ENCODE peak calls at places on chromosome X, in six cellular contexts. L is Calu3, Z is K562, C is PC-9, N is transverse colon, U is HCT116. I is an unnamed sample.

GRCh38 chrX:66489339-66489738 is 149.5 kb downstream of the EDA2R start:
- DNase-seq in L (no peak), Z (peak), C (no peak), N (no peak), U (no peak), I (no peak)

GRCh38 chrX:45775462-45775861 is 574.8 kb upstream of the DIPK2B start:
- DNase-seq in L (no peak), Z (no peak), C (peak), N (no peak), U (no peak), I (peak)

GRCh38 chrX:154419688-154420401 is 8.5 kb downstream of the TAFAZZIN start:
- DNase-seq in L (no peak), Z (no peak), C (no peak), N (no peak), U (no peak), I (no peak)

GRCh38 chrX:104270916-104271512 is 16.3 kb upstream of the ESX1 start:
- DNase-seq in L (peak), Z (peak), C (peak), N (peak), U (peak), I (peak)

GRCh38 chrX:28910501-28910900 is 323.3 kb downstream of the IL1RAPL1 start:
- DNase-seq in L (no peak), Z (no peak), C (no peak), N (no peak), U (no peak), I (peak)

GRCh38 chrX:41010188-41010846 is 74.9 kb upstream of the USP9X start:
- DNase-seq in L (peak), Z (peak), C (peak), N (peak), U (no peak), I (peak)

GRCh38 chrX:95903490-95903889 is 781.2 kb upstream of the DIAPH2 start:
- DNase-seq in L (no peak), Z (peak), C (no peak), N (no peak), U (no peak), I (peak)

GRCh38 chrX:132539611-132540010 is 50.8 kb upstream of the MBNL3 start:
- DNase-seq in L (no peak), Z (no peak), C (no peak), N (no peak), U (no peak), I (no peak)

GRCh38 chrX:15206306-15206705 is 63.6 kb downstream of the ASB9 start:
- DNase-seq in L (peak), Z (peak), C (no peak), N (no peak), U (no peak), I (no peak)

GRCh38 chrX:121975666-121976065 is 928.3 kb downstream of the GLUD2 start:
- DNase-seq in L (no peak), Z (no peak), C (no peak), N (no peak), U (no peak), I (no peak)

GRCh38 chrX:72545990-72546389 is 26.7 kb downstream of the HDAC8 start:
- DNase-seq in L (peak), Z (no peak), C (no peak), N (peak), U (no peak), I (peak)

GRCh38 chrX:119482497-119483480 is 14.5 kb downstream of the SLC25A5 start:
- DNase-seq in L (peak), Z (peak), C (peak), N (peak), U (no peak), I (peak)

GRCh38 chrX:115560211-115560977 is 580 bp upstream of the PLS3 start:
- DNase-seq in L (peak), Z (no peak), C (peak), N (no peak), U (peak), I (peak)

GRCh38 chrX:40867352-40867751 is 132.0 kb upstream of the MED14 start:
- DNase-seq in L (peak), Z (no peak), C (peak), N (no peak), U (peak), I (peak)

GRCh38 chrX:131975851-131976250 is 47.3 kb upstream of the STK26 start:
- DNase-seq in L (no peak), Z (no peak), C (no peak), N (no peak), U (no peak), I (peak)

GRCh38 chrX:77977518-77977917 is 8.1 kb upstream of the PGAM4 start:
- DNase-seq in L (no peak), Z (no peak), C (no peak), N (no peak), U (no peak), I (no peak)

GRCh38 chrX:137430984-137431475 is 134.9 kb upstream of the ZIC3 start:
- DNase-seq in L (no peak), Z (no peak), C (no peak), N (no peak), U (no peak), I (no peak)
- TF ChIP-seq CTCF in L (no peak), Z (no peak), C (no peak), N (no peak), U (no peak), I (no peak)

DNA sequence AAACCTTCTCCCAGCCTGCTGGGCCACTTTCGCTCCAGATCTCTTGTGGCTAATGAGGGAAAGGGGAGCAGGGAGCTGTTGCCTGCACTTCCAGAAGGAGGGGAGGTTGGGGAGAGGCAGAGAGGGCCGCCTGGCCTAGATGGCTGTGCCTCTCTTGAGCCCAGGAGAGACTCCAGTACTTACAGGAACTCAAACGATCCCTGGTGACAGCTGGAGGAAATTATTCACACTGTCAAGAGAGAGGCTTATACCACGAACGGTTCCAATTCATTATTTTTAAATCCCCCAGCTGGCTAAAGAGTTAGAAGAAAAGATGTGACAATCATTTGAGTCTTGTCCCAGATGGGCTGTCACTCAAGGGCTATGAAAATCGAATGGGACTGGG is 96.1 kb downstream of the PHKA2 start:
- DNase-seq in L (no peak), Z (no peak), C (no peak), N (no peak), U (no peak), I (no peak)
- TF ChIP-seq CTCF in L (no peak), Z (no peak), C (no peak), N (no peak), U (no peak), I (no peak)

GRCh38 chrX:139967300-139967699 is 2.0 kb upstream of the CXorf66 start:
- DNase-seq in L (no peak), Z (peak), C (no peak), N (peak), U (no peak), I (peak)
- TF ChIP-seq CTCF in L (peak), Z (no peak), C (peak), N (peak), U (no peak), I (peak)

DNA sequence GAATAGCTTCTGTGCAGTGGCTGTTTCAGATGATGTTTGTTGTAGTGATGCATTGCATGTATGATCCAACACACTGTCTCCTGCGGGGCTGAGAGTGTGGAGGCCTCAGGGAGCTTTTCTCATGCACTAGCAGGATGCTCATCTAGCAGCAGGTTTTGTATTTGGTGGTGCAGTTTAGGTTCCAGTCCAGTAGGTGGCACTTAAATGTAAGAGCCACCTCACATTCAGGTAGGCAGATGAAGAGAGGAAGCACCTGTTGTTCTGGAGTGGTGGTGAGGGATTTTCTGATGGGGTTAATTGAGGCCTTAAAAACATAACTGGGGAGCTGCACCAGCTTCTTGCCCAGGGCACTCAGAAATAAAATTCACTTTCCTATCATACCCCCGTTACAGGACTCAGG is 300.9 kb downstream of the SPIN4 start:
- DNase-seq in L (no peak), Z (no peak), C (no peak), N (no peak), U (peak), I (no peak)
- TF ChIP-seq CTCF in L (no peak), Z (no peak), C (peak), N (no peak), U (no peak), I (no peak)

I was measured in fibroblast of pulmonary artery.